ENCODE peak calls at places on chromosomes 13 and 19, in five cellular contexts. One of them, this sample, is unnamed. For H3K9me3 and H3K36me3, the result is how much of the 10 kb centered on the place peaks cover.

GRCh38 chr19:49315111-49315510 is 9.9 kb downstream of the SLC6A16 start:
- DNase-seq in cardiac muscle cell: no peak
- DNase-seq in fibroblast of lung: no peak
- DNase-seq in pancreas: no peak
- DNase-seq in mammary epithelial cell: no peak
- DNase-seq in this sample: no peak

GRCh38 chr13:97200081-97200942 is 21.8 kb upstream of the MBNL2 start:
- DNase-seq in cardiac muscle cell: no peak
- DNase-seq in fibroblast of lung: no peak
- DNase-seq in pancreas: no peak
- DNase-seq in mammary epithelial cell: no peak
- DNase-seq in this sample: no peak

GRCh38 chr13:35723061-35723461 is 246.6 kb upstream of the MAB21L1 start:
- DNase-seq in cardiac muscle cell: no peak
- DNase-seq in fibroblast of lung: peak
- DNase-seq in pancreas: no peak
- DNase-seq in mammary epithelial cell: no peak
- DNase-seq in this sample: no peak

GRCh38 chr13:99495478-99496321 is 5.6 kb upstream of the TM9SF2 start:
- DNase-seq in cardiac muscle cell: no peak
- DNase-seq in fibroblast of lung: no peak
- DNase-seq in pancreas: no peak
- DNase-seq in mammary epithelial cell: no peak
- DNase-seq in this sample: no peak

GRCh38 chr13:112720251-112720650 is 30.4 kb downstream of the ATP11A start:
- DNase-seq in cardiac muscle cell: no peak
- DNase-seq in fibroblast of lung: no peak
- DNase-seq in pancreas: no peak
- DNase-seq in mammary epithelial cell: no peak
- DNase-seq in this sample: no peak

GRCh38 chr13:52849727-52850395 is 1.4 kb upstream of the PCDH8 start:
- DNase-seq in cardiac muscle cell: no peak
- DNase-seq in fibroblast of lung: no peak
- DNase-seq in pancreas: no peak
- DNase-seq in mammary epithelial cell: no peak
- DNase-seq in this sample: no peak

GRCh38 chr13:22175815-22176214 is 504.9 kb downstream of the FGF9 start:
- DNase-seq in cardiac muscle cell: no peak
- DNase-seq in fibroblast of lung: no peak
- DNase-seq in pancreas: no peak
- DNase-seq in mammary epithelial cell: no peak
- DNase-seq in this sample: no peak

GRCh38 chr13:35917252-35917941 is 213.8 kb downstream of the DCLK1 start:
- DNase-seq in cardiac muscle cell: no peak
- DNase-seq in fibroblast of lung: no peak
- DNase-seq in pancreas: no peak
- DNase-seq in mammary epithelial cell: no peak
- DNase-seq in this sample: no peak

GRCh38 chr13:71237332-71237731 is 629.7 kb downstream of the DACH1 start:
- DNase-seq in cardiac muscle cell: no peak
- DNase-seq in fibroblast of lung: no peak
- DNase-seq in pancreas: no peak
- DNase-seq in mammary epithelial cell: no peak
- DNase-seq in this sample: no peak

GRCh38 chr19:384801-385169 is 24.2 kb downstream of the C2CD4C start:
- DNase-seq in cardiac muscle cell: no peak
- DNase-seq in fibroblast of lung: no peak
- DNase-seq in pancreas: no peak
- DNase-seq in mammary epithelial cell: no peak
- DNase-seq in this sample: peak

GRCh38 chr13:38819053-38819452 is 132.2 kb downstream of the FREM2 start:
- DNase-seq in cardiac muscle cell: no peak
- DNase-seq in fibroblast of lung: peak
- DNase-seq in pancreas: peak
- DNase-seq in mammary epithelial cell: peak
- DNase-seq in this sample: no peak

GRCh38 chr13:107244241-107244640 is 676.3 kb upstream of the ARGLU1 start:
- DNase-seq in cardiac muscle cell: no peak
- DNase-seq in fibroblast of lung: no peak
- DNase-seq in pancreas: no peak
- DNase-seq in mammary epithelial cell: no peak
- DNase-seq in this sample: no peak

GRCh38 chr19:42033413-42033812 is 36.6 kb downstream of the GRIK5 start:
- DNase-seq in cardiac muscle cell: no peak
- DNase-seq in fibroblast of lung: no peak
- DNase-seq in pancreas: no peak
- DNase-seq in mammary epithelial cell: no peak
- DNase-seq in this sample: no peak

GRCh38 chr19:9189538-9189937 is 10.8 kb downstream of the OR7D2 start:
- DNase-seq in cardiac muscle cell: no peak
- DNase-seq in fibroblast of lung: no peak
- DNase-seq in pancreas: no peak
- DNase-seq in mammary epithelial cell: no peak
- DNase-seq in this sample: no peak

GRCh38 chr19:19817357-19817756 is 4.2 kb downstream of the ZNF506 start:
- DNase-seq in cardiac muscle cell: no peak
- DNase-seq in fibroblast of lung: no peak
- DNase-seq in pancreas: no peak
- DNase-seq in mammary epithelial cell: no peak
- DNase-seq in this sample: no peak

GRCh38 chr13:50355797-50356196 is 340.6 kb downstream of the KCNRG start:
- DNase-seq in cardiac muscle cell: no peak
- DNase-seq in fibroblast of lung: no peak
- DNase-seq in pancreas: no peak
- DNase-seq in mammary epithelial cell: no peak
- DNase-seq in this sample: no peak

GRCh38 chr13:44365899-44366298 is 7.7 kb upstream of the SERP2 start:
- DNase-seq in cardiac muscle cell: no peak
- DNase-seq in fibroblast of lung: no peak
- DNase-seq in pancreas: no peak
- DNase-seq in mammary epithelial cell: no peak
- DNase-seq in this sample: no peak

GRCh38 chr13:85528578-85529215 is 270.5 kb downstream of the SLITRK6 start:
- DNase-seq in cardiac muscle cell: no peak
- DNase-seq in fibroblast of lung: peak
- DNase-seq in pancreas: no peak
- DNase-seq in mammary epithelial cell: peak
- DNase-seq in this sample: no peak

GRCh38 chr19:6233051-6233826 is 46.5 kb downstream of the MLLT1 start:
- DNase-seq in cardiac muscle cell: no peak
- DNase-seq in fibroblast of lung: peak
- DNase-seq in pancreas: peak
- DNase-seq in mammary epithelial cell: no peak
- DNase-seq in this sample: no peak

GRCh38 chr13:73593199-73593765 is 534.5 kb downstream of the KLF5 start:
- DNase-seq in cardiac muscle cell: no peak
- DNase-seq in fibroblast of lung: no peak
- DNase-seq in pancreas: no peak
- DNase-seq in mammary epithelial cell: no peak
- DNase-seq in this sample: no peak

GRCh38 chr13:50123862-50124535 is 108.8 kb downstream of the KCNRG start:
- DNase-seq in cardiac muscle cell: peak
- DNase-seq in fibroblast of lung: peak
- DNase-seq in pancreas: no peak
- DNase-seq in mammary epithelial cell: peak
- DNase-seq in this sample: peak

GRCh38 chr19:47663911-47664771 is 49.1 kb upstream of the EHD2 start:
- DNase-seq in cardiac muscle cell: peak
- DNase-seq in fibroblast of lung: peak
- DNase-seq in pancreas: no peak
- DNase-seq in mammary epithelial cell: peak
- DNase-seq in this sample: no peak

GRCh38 chr19:1251503-1252220 is 3.3 kb downstream of the MIDN start:
- DNase-seq in cardiac muscle cell: no peak
- DNase-seq in fibroblast of lung: no peak
- DNase-seq in pancreas: peak
- DNase-seq in mammary epithelial cell: no peak
- DNase-seq in this sample: no peak

GRCh38 chr19:44303976-44304568 is 753 bp downstream of the ZNF235 start:
- DNase-seq in cardiac muscle cell: peak
- DNase-seq in fibroblast of lung: no peak
- DNase-seq in pancreas: no peak
- DNase-seq in mammary epithelial cell: no peak
- DNase-seq in this sample: peak

GRCh38 chr19:1189419-1189818 is 15.4 kb upstream of the SBNO2 start:
- DNase-seq in cardiac muscle cell: no peak
- DNase-seq in fibroblast of lung: no peak
- DNase-seq in pancreas: no peak
- DNase-seq in mammary epithelial cell: peak
- DNase-seq in this sample: no peak

GRCh38 chr13:94415484-94415883 is 64.0 kb downstream of the DCT start:
- DNase-seq in cardiac muscle cell: no peak
- DNase-seq in fibroblast of lung: no peak
- DNase-seq in pancreas: no peak
- DNase-seq in mammary epithelial cell: no peak
- DNase-seq in this sample: peak

GRCh38 chr19:18682807-18683108 is 722 bp upstream of the CRTC1 start:
- DNase-seq in cardiac muscle cell: no peak
- DNase-seq in fibroblast of lung: no peak
- DNase-seq in pancreas: no peak
- DNase-seq in mammary epithelial cell: no peak
- DNase-seq in this sample: no peak

GRCh38 chr13:111920932-111921705 is 145.8 kb upstream of the SOX1 start:
- DNase-seq in cardiac muscle cell: no peak
- DNase-seq in fibroblast of lung: no peak
- DNase-seq in pancreas: no peak
- DNase-seq in mammary epithelial cell: no peak
- DNase-seq in this sample: no peak

GRCh38 chr13:101751488-101751887 is 299.0 kb downstream of the ITGBL1 start:
- DNase-seq in cardiac muscle cell: peak
- DNase-seq in fibroblast of lung: peak
- DNase-seq in pancreas: no peak
- DNase-seq in mammary epithelial cell: peak
- DNase-seq in this sample: no peak

GRCh38 chr13:106630650-106631049 is 62.7 kb upstream of the ARGLU1 start:
- DNase-seq in cardiac muscle cell: no peak
- DNase-seq in fibroblast of lung: no peak
- DNase-seq in pancreas: no peak
- DNase-seq in mammary epithelial cell: no peak
- DNase-seq in this sample: no peak

DNA sequence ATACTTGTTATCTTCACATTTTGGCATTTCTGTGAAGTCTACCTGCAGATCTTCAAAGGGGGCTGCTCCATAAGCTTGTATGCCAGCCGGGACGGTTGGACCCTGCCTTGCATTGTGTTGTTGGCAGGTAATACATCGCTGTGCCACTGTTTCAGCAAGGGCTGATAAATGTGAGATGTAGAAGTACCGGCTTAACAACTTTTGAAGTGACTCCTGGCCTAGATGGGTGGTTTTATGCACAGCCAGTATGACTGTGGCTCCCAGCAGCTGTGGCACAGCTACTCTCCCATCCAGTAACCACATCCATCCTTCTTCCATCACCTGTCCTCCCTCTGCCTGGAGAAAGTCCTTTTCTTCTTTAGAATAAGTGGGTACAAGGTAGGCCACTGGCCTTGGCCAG is 19.7 kb downstream of the ZNF700 start:
- DNase-seq in cardiac muscle cell: no peak
- DNase-seq in fibroblast of lung: no peak
- DNase-seq in pancreas: no peak
- DNase-seq in mammary epithelial cell: no peak
- DNase-seq in this sample: no peak
- H3K9me3 ChIP-seq in cardiac muscle cell: under half
- H3K9me3 ChIP-seq in fibroblast of lung: under half
- H3K9me3 ChIP-seq in pancreas: under half
- H3K9me3 ChIP-seq in mammary epithelial cell: half or more
- H3K9me3 ChIP-seq in this sample: half or more

GRCh38 chr13:59300347-59301165 is 863.2 kb downstream of the DIAPH3 start:
- DNase-seq in cardiac muscle cell: no peak
- DNase-seq in fibroblast of lung: no peak
- DNase-seq in pancreas: no peak
- DNase-seq in mammary epithelial cell: no peak
- DNase-seq in this sample: no peak

GRCh38 chr13:59301166-59301551 is 862.6 kb downstream of the DIAPH3 start:
- DNase-seq in cardiac muscle cell: no peak
- DNase-seq in fibroblast of lung: no peak
- DNase-seq in pancreas: no peak
- DNase-seq in mammary epithelial cell: no peak
- DNase-seq in this sample: no peak

GRCh38 chr13:59304596-59304995 is 859.1 kb downstream of the DIAPH3 start:
- DNase-seq in cardiac muscle cell: no peak
- DNase-seq in fibroblast of lung: no peak
- DNase-seq in pancreas: no peak
- DNase-seq in mammary epithelial cell: no peak
- DNase-seq in this sample: no peak

GRCh38 chr13:59303433-59303832 is 860.3 kb downstream of the DIAPH3 start:
- DNase-seq in cardiac muscle cell: no peak
- DNase-seq in fibroblast of lung: no peak
- DNase-seq in pancreas: no peak
- DNase-seq in mammary epithelial cell: no peak
- DNase-seq in this sample: no peak

GRCh38 chr13:59299584-59299983 is 864.1 kb downstream of the DIAPH3 start:
- DNase-seq in cardiac muscle cell: no peak
- DNase-seq in fibroblast of lung: no peak
- DNase-seq in pancreas: no peak
- DNase-seq in mammary epithelial cell: no peak
- DNase-seq in this sample: no peak
- H3K4me3 ChIP-seq in cardiac muscle cell: no peak
- H3K4me3 ChIP-seq in fibroblast of lung: no peak
- H3K4me3 ChIP-seq in pancreas: no peak
- H3K4me3 ChIP-seq in mammary epithelial cell: no peak
- H3K4me3 ChIP-seq in this sample: no peak

DNA sequence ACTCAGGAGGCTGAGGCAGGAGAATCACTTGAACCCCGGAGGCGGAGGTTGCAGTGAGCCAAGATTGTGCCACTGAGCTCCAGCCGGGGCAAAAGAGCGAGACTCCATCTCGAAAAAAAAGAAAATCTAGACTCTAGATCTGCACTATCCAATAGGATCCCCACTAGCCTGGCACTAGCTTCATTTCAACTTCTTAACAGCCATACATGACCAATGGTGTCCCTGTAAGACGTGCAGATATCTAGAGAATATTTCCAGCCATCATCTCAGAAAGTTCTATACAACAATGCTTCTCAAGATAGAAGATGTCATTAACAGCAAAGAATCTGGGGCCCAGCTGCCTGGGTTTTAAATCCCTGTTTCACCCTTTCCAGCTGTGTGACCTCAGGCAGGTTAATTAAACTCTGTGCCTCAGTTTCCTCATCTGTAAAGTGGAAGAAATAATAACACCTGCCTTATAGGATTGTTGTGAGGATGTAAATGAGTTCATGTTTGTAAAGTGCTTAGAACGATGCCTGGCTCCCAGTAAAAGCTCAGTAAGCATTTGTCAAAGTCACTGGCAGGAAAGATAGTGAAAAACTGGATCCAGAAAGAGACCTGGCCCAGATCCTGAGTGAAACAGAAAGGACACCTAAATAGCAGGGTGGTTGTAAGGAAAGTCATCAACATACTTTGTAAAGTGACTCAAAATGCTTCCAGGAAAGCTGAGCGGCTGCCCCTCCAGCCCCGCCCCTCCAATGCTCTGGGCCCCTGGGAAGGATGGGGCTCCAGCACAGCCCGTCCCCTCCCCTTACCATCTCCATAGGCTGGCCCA is 13.5 kb downstream of the WIZ start:
- DNase-seq in cardiac muscle cell: no peak
- DNase-seq in fibroblast of lung: no peak
- DNase-seq in pancreas: no peak
- DNase-seq in mammary epithelial cell: no peak
- DNase-seq in this sample: no peak
- H3K36me3 ChIP-seq in cardiac muscle cell: under half
- H3K36me3 ChIP-seq in fibroblast of lung: under half
- H3K36me3 ChIP-seq in pancreas: under half
- H3K36me3 ChIP-seq in mammary epithelial cell: under half
- H3K36me3 ChIP-seq in this sample: under half

GRCh38 chr19:52943884-52944643 is 18.6 kb downstream of the ZNF816 start:
- DNase-seq in cardiac muscle cell: no peak
- DNase-seq in fibroblast of lung: no peak
- DNase-seq in pancreas: no peak
- DNase-seq in mammary epithelial cell: peak
- DNase-seq in this sample: peak
- H3K9me3 ChIP-seq in cardiac muscle cell: under half
- H3K9me3 ChIP-seq in fibroblast of lung: under half
- H3K9me3 ChIP-seq in pancreas: under half
- H3K9me3 ChIP-seq in mammary epithelial cell: under half
- H3K9me3 ChIP-seq in this sample: under half